ENCODE peak calls at places on chromosomes 16 and 17, in seven cellular contexts. One of them, this sample, is unnamed.

GRCh38 chr16:89442990-89443726 is 47.2 kb downstream of the ANKRD11 start:
- DNase-seq in GM13977: no peak
- DNase-seq in right cardiac atrium: peak
- DNase-seq in nucleus accumbens: no peak
- DNase-seq in progenitor cell of endocrine pancreas: no peak
- DNase-seq in aorta: peak
- DNase-seq in lower leg skin: peak
- DNase-seq in this sample: no peak

GRCh38 chr16:15803608-15804007 is 53.2 kb downstream of the MYH11 start:
- DNase-seq in GM13977: no peak
- DNase-seq in right cardiac atrium: no peak
- DNase-seq in nucleus accumbens: no peak
- DNase-seq in progenitor cell of endocrine pancreas: no peak
- DNase-seq in aorta: no peak
- DNase-seq in lower leg skin: no peak
- DNase-seq in this sample: no peak

GRCh38 chr16:60180609-60181008 is 1446.5 kb upstream of the GOT2 start:
- DNase-seq in GM13977: no peak
- DNase-seq in right cardiac atrium: no peak
- DNase-seq in nucleus accumbens: no peak
- DNase-seq in progenitor cell of endocrine pancreas: no peak
- DNase-seq in aorta: no peak
- DNase-seq in lower leg skin: no peak
- DNase-seq in this sample: no peak

GRCh38 chr16:73172621-73173312 is 124.8 kb upstream of the ZFHX3 start:
- DNase-seq in GM13977: no peak
- DNase-seq in right cardiac atrium: peak
- DNase-seq in nucleus accumbens: no peak
- DNase-seq in progenitor cell of endocrine pancreas: no peak
- DNase-seq in aorta: peak
- DNase-seq in lower leg skin: peak
- DNase-seq in this sample: peak

GRCh38 chr17:65914784-65915342 is 277.1 kb downstream of the CEP112 start:
- DNase-seq in GM13977: peak
- DNase-seq in right cardiac atrium: no peak
- DNase-seq in nucleus accumbens: no peak
- DNase-seq in progenitor cell of endocrine pancreas: no peak
- DNase-seq in aorta: no peak
- DNase-seq in lower leg skin: no peak
- DNase-seq in this sample: no peak

GRCh38 chr16:72934661-72935403 is 113.1 kb downstream of the ZFHX3 start:
- DNase-seq in GM13977: no peak
- DNase-seq in right cardiac atrium: no peak
- DNase-seq in nucleus accumbens: no peak
- DNase-seq in progenitor cell of endocrine pancreas: no peak
- DNase-seq in aorta: no peak
- DNase-seq in lower leg skin: no peak
- DNase-seq in this sample: no peak

GRCh38 chr17:8226536-8227237 is 16.3 kb upstream of the AURKB start:
- DNase-seq in GM13977: peak
- DNase-seq in right cardiac atrium: peak
- DNase-seq in nucleus accumbens: peak
- DNase-seq in progenitor cell of endocrine pancreas: peak
- DNase-seq in aorta: peak
- DNase-seq in lower leg skin: peak
- DNase-seq in this sample: peak

GRCh38 chr17:9389116-9389515 is 186.5 kb downstream of the STX8 start:
- DNase-seq in GM13977: peak
- DNase-seq in right cardiac atrium: no peak
- DNase-seq in nucleus accumbens: no peak
- DNase-seq in progenitor cell of endocrine pancreas: no peak
- DNase-seq in aorta: no peak
- DNase-seq in lower leg skin: no peak
- DNase-seq in this sample: no peak

GRCh38 chr16:52680993-52681392 is 134.1 kb upstream of the TOX3 start:
- DNase-seq in GM13977: no peak
- DNase-seq in right cardiac atrium: no peak
- DNase-seq in nucleus accumbens: no peak
- DNase-seq in progenitor cell of endocrine pancreas: no peak
- DNase-seq in aorta: no peak
- DNase-seq in lower leg skin: no peak
- DNase-seq in this sample: no peak

GRCh38 chr17:42111901-42112551 is 488 bp downstream of the DHX58 start:
- DNase-seq in GM13977: no peak
- DNase-seq in right cardiac atrium: peak
- DNase-seq in nucleus accumbens: no peak
- DNase-seq in progenitor cell of endocrine pancreas: no peak
- DNase-seq in aorta: peak
- DNase-seq in lower leg skin: no peak
- DNase-seq in this sample: peak

GRCh38 chr17:61481421-61481820 is 29.2 kb downstream of the TBX4 start:
- DNase-seq in GM13977: no peak
- DNase-seq in right cardiac atrium: no peak
- DNase-seq in nucleus accumbens: no peak
- DNase-seq in progenitor cell of endocrine pancreas: no peak
- DNase-seq in aorta: no peak
- DNase-seq in lower leg skin: no peak
- DNase-seq in this sample: no peak